ENCODE peak calls at places on chromosomes 12 and 14, in four cellular contexts. R, M, C and B are unnamed samples.

GRCh38 chr12:23771230-23771949 is 178.1 kb downstream of the SOX5 start:
- DNase-seq in R (no peak), M (no peak), C (no peak), B (no peak)

GRCh38 chr12:53499261-53500118 is at the start of gene MAP3K12:
- DNase-seq in R (peak), M (peak), C (peak), B (no peak)

GRCh38 chr14:106308839-106309389 is 782.5 kb downstream of the TMEM121 start:
- DNase-seq in R (peak), M (no peak), C (peak), B (peak)

GRCh38 chr14:105486974-105487448 is 325 bp downstream of the CRIP1 start:
- DNase-seq in R (no peak), M (peak), C (peak), B (no peak)

GRCh38 chr12:862303-862911 is 87.1 kb downstream of the RAD52 start:
- DNase-seq in R (no peak), M (no peak), C (no peak), B (no peak)

GRCh38 chr12:68888243-68888642 is 44.7 kb downstream of the CPM start:
- DNase-seq in R (no peak), M (no peak), C (no peak), B (no peak)

GRCh38 chr14:95700221-95700976 is 13.5 kb downstream of the TCL1A start:
- DNase-seq in R (no peak), M (no peak), C (no peak), B (no peak)

GRCh38 chr12:94699796-94700195 is 49.4 kb upstream of the TMCC3 start:
- DNase-seq in R (peak), M (no peak), C (no peak), B (no peak)

GRCh38 chr14:58796636-58797429 is 159.1 kb downstream of the DACT1 start:
- DNase-seq in R (peak), M (no peak), C (no peak), B (no peak)

GRCh38 chr12:108308432-108308831 is 30.7 kb downstream of the CMKLR1 start:
- DNase-seq in R (no peak), M (peak), C (no peak), B (no peak)

GRCh38 chr12:130752692-130753230 is 36.7 kb upstream of the RIMBP2 start:
- DNase-seq in R (no peak), M (no peak), C (no peak), B (no peak)

GRCh38 chr12:93042283-93042682 is 113.2 kb upstream of the EEA1 start:
- DNase-seq in R (no peak), M (no peak), C (no peak), B (no peak)

GRCh38 chr12:26318661-26319068 is 123.3 kb downstream of the SSPN start:
- DNase-seq in R (peak), M (peak), C (no peak), B (no peak)

GRCh38 chr12:105317453-105317852 is 13.0 kb upstream of the C12orf75 start:
- DNase-seq in R (no peak), M (peak), C (no peak), B (no peak)

GRCh38 chr14:24411468-24412454 is 13.0 kb downstream of the NYNRIN start:
- DNase-seq in R (peak), M (peak), C (no peak), B (peak)

GRCh38 chr12:131275824-131276223 is 322.1 kb downstream of the ADGRD1 start:
- DNase-seq in R (no peak), M (no peak), C (no peak), B (no peak)

GRCh38 chr14:77040995-77041744 is 12.7 kb upstream of the IRF2BPL start:
- DNase-seq in R (no peak), M (no peak), C (no peak), B (no peak)

GRCh38 chr12:27517532-27517931 is 6.5 kb upstream of the PPFIBP1 start:
- DNase-seq in R (no peak), M (no peak), C (no peak), B (no peak)

GRCh38 chr14:71856199-71856919 is 75.9 kb upstream of the RGS6 start:
- DNase-seq in R (no peak), M (no peak), C (no peak), B (no peak)